ENCODE peak calls at places on chromosome 3, in five cellular contexts. A is mesendoderm, C is IMR-90, F is neuronal stem cell, W is H9. N is an unnamed sample.

GRCh38 chr3:138440596-138440995 is 6.2 kb downstream of the ESYT3 start:
- DNase-seq in F (no peak), C (peak), W (no peak), A (no peak), N (peak)

GRCh38 chr3:174775603-174776002 is 83.5 kb upstream of the NAALADL2 start:
- DNase-seq in W (no peak), F (no peak), A (peak), C (peak), N (peak)

GRCh38 chr3:86988235-86988634 is 2.7 kb downstream of the VGLL3 start:
- DNase-seq in C (peak), A (no peak), F (no peak), W (no peak), N (peak)

GRCh38 chr3:25420168-25420567 is 7.9 kb upstream of the RARB start:
- DNase-seq in A (peak), W (no peak), F (no peak), C (no peak), N (no peak)

GRCh38 chr3:131705558-131706051 is 202.8 kb upstream of the MRPL3 start:
- DNase-seq in F (no peak), W (no peak), C (no peak), A (peak), N (no peak)

GRCh38 chr3:172194702-172195392 is 155.5 kb downstream of the FNDC3B start:
- DNase-seq in A (peak), W (no peak), C (no peak), F (peak), N (peak)

GRCh38 chr3:116007000-116007399 is 383.7 kb downstream of the GAP43 start:
- DNase-seq in C (no peak), A (no peak), F (no peak), W (no peak), N (no peak)

GRCh38 chr3:42175841-42176240 is 84.7 kb downstream of the TRAK1 start:
- DNase-seq in W (no peak), C (no peak), A (no peak), F (no peak), N (no peak)

GRCh38 chr3:13451301-13451673 is 28.8 kb upstream of the HDAC11 start:
- DNase-seq in W (peak), F (no peak), A (no peak), C (peak), N (peak)

GRCh38 chr3:114333180-114333922 is 39.5 kb downstream of the TIGIT start:
- DNase-seq in C (no peak), F (no peak), A (no peak), W (no peak), N (no peak)

GRCh38 chr3:119600732-119601131 is 3.0 kb downstream of the PLA1A start:
- DNase-seq in W (peak), A (peak), C (no peak), F (peak), N (no peak)

GRCh38 chr3:14152233-14152962 is 26.0 kb downstream of the XPC start:
- DNase-seq in W (peak), A (no peak), F (no peak), C (no peak), N (no peak)

GRCh38 chr3:149657796-149658443 is at the start of gene WWTR1:
- DNase-seq in A (peak), W (peak), C (peak), F (peak), N (peak)

GRCh38 chr3:101677436-101678286 is 729 bp upstream of the ZBTB11 start:
- DNase-seq in C (no peak), F (no peak), W (peak), A (peak), N (no peak)

GRCh38 chr3:122123885-122124284 is 59.6 kb upstream of the CASR start:
- DNase-seq in A (no peak), C (no peak), F (no peak), W (no peak), N (no peak)

GRCh38 chr3:179860275-179861107 is 176.2 kb downstream of the PEX5L start:
- DNase-seq in A (no peak), C (no peak), F (no peak), W (no peak), N (no peak)

GRCh38 chr3:46690798-46691197 is 2.7 kb downstream of the ALS2CL start:
- DNase-seq in W (no peak), C (no peak), A (no peak), F (no peak), N (peak)

GRCh38 chr3:176872771-176873209 is 324.5 kb downstream of the TBL1XR1 start:
- DNase-seq in W (peak), C (peak), A (peak), F (peak), N (peak)

GRCh38 chr3:154971771-154972326 is 108.3 kb upstream of the MME start:
- DNase-seq in C (peak), W (no peak), A (peak), F (no peak), N (peak)

GRCh38 chr3:117144832-117145231 is 435.3 kb downstream of the TUSC7 start:
- DNase-seq in F (no peak), W (no peak), C (peak), A (no peak), N (no peak)

DNA sequence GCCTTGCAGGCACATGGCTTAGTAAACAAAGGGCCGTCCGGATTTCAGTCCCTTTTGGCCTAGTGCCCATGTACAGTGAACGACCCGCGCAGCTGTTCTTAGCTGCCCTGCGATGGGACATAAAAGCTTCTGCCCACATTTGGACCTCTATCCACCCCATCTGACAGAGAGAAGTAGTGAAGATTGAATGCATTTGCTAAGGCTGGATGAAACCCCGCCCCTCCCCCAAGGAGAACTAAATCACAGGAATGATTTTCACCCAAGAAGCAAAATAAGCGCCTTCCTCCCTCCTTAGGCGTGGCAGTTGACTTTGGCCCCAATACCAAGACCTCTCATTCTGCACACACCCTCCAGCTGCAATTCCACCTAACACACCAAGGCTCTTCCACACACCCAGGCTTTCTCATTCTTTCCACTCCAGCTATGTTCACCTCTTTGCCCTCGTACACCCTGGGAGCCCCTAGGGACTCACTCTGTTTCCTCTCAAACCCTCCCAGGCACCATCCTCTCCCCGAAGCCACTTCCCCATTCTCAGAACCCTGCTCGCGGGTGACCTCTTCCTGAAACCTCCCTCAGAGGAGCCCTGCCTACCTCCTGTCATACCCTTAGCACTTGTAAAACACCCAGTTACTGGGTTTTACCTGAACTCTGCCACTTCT is 14.1 kb upstream of the HRH1 start:
- DNase-seq in W (no peak), C (no peak), F (no peak), A (no peak), N (no peak)
- H2AK5ac ChIP-seq in W (no peak), C (peak), F (no peak), A (no peak), N (no peak)

DNA sequence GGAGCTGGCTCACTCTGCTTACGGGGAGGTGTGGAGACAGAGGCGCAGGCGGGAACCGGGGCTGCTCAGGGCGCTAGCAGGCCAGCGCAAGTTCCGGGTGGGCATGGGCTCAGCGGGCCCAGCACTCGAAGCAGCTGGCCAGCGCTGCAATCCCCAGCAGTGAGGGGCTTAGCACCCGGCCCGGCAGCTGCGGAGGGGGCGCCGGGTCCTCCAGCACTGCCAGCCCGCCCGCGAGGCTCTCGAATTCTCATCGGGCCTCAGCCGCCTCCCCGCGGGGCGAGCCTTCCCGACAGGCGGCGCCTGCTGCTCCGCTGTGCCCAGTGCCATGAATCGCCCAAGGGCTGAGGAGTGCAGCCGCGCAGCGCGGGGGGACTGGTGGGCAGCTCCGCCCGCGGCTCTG is 78.6 kb upstream of the MITF start:
- DNase-seq in C (no peak), A (no peak), W (no peak), F (no peak), N (no peak)
- H2AK5ac ChIP-seq in C (no peak), A (no peak), W (no peak), F (no peak), N (no peak)

GRCh38 chr3:71541313-71541712 is 42.2 kb downstream of the FOXP1 start:
- DNase-seq in W (no peak), C (peak), F (no peak), A (no peak), N (no peak)

GRCh38 chr3:71532639-71533395 is 50.7 kb downstream of the FOXP1 start:
- DNase-seq in F (no peak), C (peak), A (no peak), W (no peak), N (peak)

GRCh38 chr3:71537211-71537611 is 46.3 kb downstream of the FOXP1 start:
- DNase-seq in A (no peak), F (peak), W (no peak), C (peak), N (peak)

GRCh38 chr3:71533588-71533987 is 49.9 kb downstream of the FOXP1 start:
- DNase-seq in F (no peak), C (no peak), W (no peak), A (no peak), N (no peak)

GRCh38 chr3:71536376-71536965 is 47.1 kb downstream of the FOXP1 start:
- DNase-seq in A (no peak), F (no peak), C (peak), W (no peak), N (no peak)
- H2AK5ac ChIP-seq in A (no peak), F (no peak), C (peak), W (no peak), N (peak)

GRCh38 chr3:15859507-15860013 is 61.8 kb upstream of the ANKRD28 start:
- DNase-seq in C (peak), F (peak), W (peak), A (peak), N (peak)

GRCh38 chr3:15861163-15861562 is 63.4 kb upstream of the ANKRD28 start:
- DNase-seq in F (no peak), A (peak), W (no peak), C (no peak), N (no peak)

GRCh38 chr3:15858547-15859506 is 61.0 kb upstream of the ANKRD28 start:
- DNase-seq in C (no peak), W (peak), F (peak), A (peak), N (peak)

GRCh38 chr3:15860014-15860934 is 62.5 kb upstream of the ANKRD28 start:
- DNase-seq in F (peak), W (peak), A (peak), C (peak), N (peak)
- H2AK5ac ChIP-seq in F (peak), W (no peak), A (no peak), C (peak), N (no peak)

GRCh38 chr3:28674212-28674611 is 325.6 kb upstream of the AZI2 start:
- DNase-seq in C (no peak), F (no peak), A (no peak), W (no peak), N (no peak)
- H2AK5ac ChIP-seq in C (no peak), F (no peak), A (no peak), W (no peak), N (no peak)

GRCh38 chr3:23944007-23944760 is 902 bp upstream of the NR1D2 start:
- DNase-seq in W (no peak), A (no peak), C (no peak), F (peak), N (no peak)
- H2AK5ac ChIP-seq in W (no peak), A (no peak), C (no peak), F (no peak), N (no peak)

DNA sequence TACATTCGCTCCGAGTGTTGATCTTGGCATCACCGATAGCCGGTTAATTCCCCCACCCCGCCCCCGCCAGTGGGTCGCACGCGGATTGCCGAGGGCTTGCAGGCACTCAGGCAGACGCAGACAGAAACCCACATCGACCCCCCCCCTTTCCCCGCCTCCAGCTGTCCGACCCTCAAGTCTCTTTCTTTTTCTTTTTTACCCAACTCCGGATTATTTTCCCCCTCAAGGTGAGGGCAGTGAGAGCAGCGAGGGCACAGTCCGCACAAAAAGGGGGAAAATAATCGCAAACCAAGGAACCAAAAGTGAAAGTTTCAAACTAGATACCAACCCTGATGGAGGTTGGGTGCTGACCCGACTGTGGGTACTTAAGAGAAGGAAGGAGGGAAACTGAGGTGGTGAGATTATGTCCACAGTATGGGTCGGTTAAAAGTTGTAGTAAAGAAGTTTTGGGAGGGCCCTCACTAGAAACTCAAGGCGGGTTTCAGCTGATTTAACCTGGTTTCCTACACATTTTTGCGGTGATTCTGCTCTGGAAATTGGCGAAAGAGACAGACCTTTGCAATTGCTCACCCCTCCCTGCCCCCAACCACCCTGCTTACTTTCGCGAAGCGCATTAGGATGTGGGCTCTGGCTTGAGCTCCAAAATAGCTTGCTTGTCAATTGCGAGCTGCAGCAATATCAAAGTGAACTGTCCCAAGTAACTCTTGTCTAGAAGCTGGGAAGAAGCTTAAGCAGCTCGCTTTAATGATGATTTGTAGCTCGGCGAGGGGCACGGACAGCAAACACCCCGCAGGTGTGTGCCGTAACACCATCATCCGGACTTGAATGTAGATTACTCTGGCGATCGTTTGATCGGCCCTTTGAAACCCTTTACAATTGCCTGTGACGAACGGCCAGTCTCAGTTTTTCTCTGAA is 15.7 kb downstream of the SOX2 start:
- DNase-seq in A (peak), W (peak), C (no peak), F (no peak), N (no peak)
- H2AK5ac ChIP-seq in A (no peak), W (no peak), C (no peak), F (no peak), N (no peak)

N was measured in trophoblast cell.